ENCODE peak calls at places on chromosome 15, in eight cellular contexts. One of them, this sample, is unnamed.

GRCh38 chr15:81358248-81358647 is 15.8 kb downstream of the TMC3 start:
- DNase-seq in spleen: no peak
- DNase-seq in suprapubic skin: no peak
- DNase-seq in body of pancreas: no peak
- DNase-seq in HCT116: no peak
- DNase-seq in upper lobe of left lung: no peak
- DNase-seq in K562: no peak
- DNase-seq in endothelial cell of umbilical vein: no peak
- DNase-seq in this sample: no peak

GRCh38 chr15:101450561-101451145 is 38.9 kb downstream of the PCSK6 start:
- DNase-seq in K562: no peak
- DNase-seq in spleen: peak; percentile 59
- DNase-seq in upper lobe of left lung: no peak
- DNase-seq in HCT116: no peak
- DNase-seq in body of pancreas: no peak
- DNase-seq in suprapubic skin: peak; percentile 70
- DNase-seq in endothelial cell of umbilical vein: no peak
- DNase-seq in this sample: no peak

GRCh38 chr15:78881681-78882080 is 9.0 kb downstream of the MORF4L1 start:
- DNase-seq in K562: no peak
- DNase-seq in spleen: no peak
- DNase-seq in HCT116: no peak
- DNase-seq in upper lobe of left lung: no peak
- DNase-seq in suprapubic skin: no peak
- DNase-seq in body of pancreas: no peak
- DNase-seq in endothelial cell of umbilical vein: no peak
- DNase-seq in this sample: no peak

GRCh38 chr15:23912191-23912590 is 225.1 kb upstream of the NDN start:
- DNase-seq in suprapubic skin: no peak
- DNase-seq in endothelial cell of umbilical vein: no peak
- DNase-seq in HCT116: no peak
- DNase-seq in K562: no peak
- DNase-seq in body of pancreas: peak; percentile 57
- DNase-seq in spleen: no peak
- DNase-seq in upper lobe of left lung: peak; percentile 44
- DNase-seq in this sample: no peak

GRCh38 chr15:99239545-99240198 is 9.7 kb downstream of the TTC23 start:
- DNase-seq in body of pancreas: no peak
- DNase-seq in HCT116: no peak
- DNase-seq in K562: no peak
- DNase-seq in upper lobe of left lung: no peak
- DNase-seq in endothelial cell of umbilical vein: peak; percentile 10
- DNase-seq in spleen: no peak
- DNase-seq in suprapubic skin: no peak
- DNase-seq in this sample: no peak

GRCh38 chr15:26013946-26014345 is 150.8 kb upstream of the ATP10A start:
- DNase-seq in K562: no peak
- DNase-seq in upper lobe of left lung: no peak
- DNase-seq in HCT116: no peak
- DNase-seq in spleen: no peak
- DNase-seq in endothelial cell of umbilical vein: no peak
- DNase-seq in body of pancreas: no peak
- DNase-seq in suprapubic skin: no peak
- DNase-seq in this sample: no peak

GRCh38 chr15:63492541-63493077 is 11.8 kb upstream of the USP3 start:
- DNase-seq in endothelial cell of umbilical vein: no peak
- DNase-seq in upper lobe of left lung: no peak
- DNase-seq in K562: no peak
- DNase-seq in body of pancreas: no peak
- DNase-seq in HCT116: no peak
- DNase-seq in spleen: no peak
- DNase-seq in suprapubic skin: no peak
- DNase-seq in this sample: no peak

GRCh38 chr15:80384442-80384841 is 19.7 kb upstream of the ARNT2 start:
- DNase-seq in suprapubic skin: no peak
- DNase-seq in HCT116: no peak
- DNase-seq in K562: no peak
- DNase-seq in endothelial cell of umbilical vein: no peak
- DNase-seq in upper lobe of left lung: no peak
- DNase-seq in spleen: no peak
- DNase-seq in body of pancreas: no peak
- DNase-seq in this sample: no peak

GRCh38 chr15:71390101-71390500 is 274.8 kb downstream of the THSD4 start:
- DNase-seq in K562: no peak
- DNase-seq in HCT116: no peak
- DNase-seq in upper lobe of left lung: no peak
- DNase-seq in suprapubic skin: no peak
- DNase-seq in endothelial cell of umbilical vein: no peak
- DNase-seq in spleen: no peak
- DNase-seq in body of pancreas: no peak
- DNase-seq in this sample: no peak

GRCh38 chr15:73885954-73886700 is 12.8 kb downstream of the TBC1D21 start:
- DNase-seq in spleen: no peak
- DNase-seq in HCT116: no peak
- DNase-seq in endothelial cell of umbilical vein: no peak
- DNase-seq in K562: no peak
- DNase-seq in suprapubic skin: peak; percentile 34
- DNase-seq in body of pancreas: no peak
- DNase-seq in upper lobe of left lung: no peak
- DNase-seq in this sample: no peak

GRCh38 chr15:96053039-96054021 is 277.2 kb upstream of the NR2F2 start:
- DNase-seq in endothelial cell of umbilical vein: peak; percentile 47
- DNase-seq in HCT116: peak; percentile 16
- DNase-seq in suprapubic skin: no peak
- DNase-seq in spleen: peak; percentile 78
- DNase-seq in upper lobe of left lung: peak; percentile 92
- DNase-seq in K562: peak; percentile 82
- DNase-seq in body of pancreas: peak; percentile 68
- DNase-seq in this sample: peak; percentile 77

GRCh38 chr15:75775296-75776074 is 62.8 kb upstream of the CSPG4 start:
- DNase-seq in spleen: peak; percentile 54
- DNase-seq in body of pancreas: no peak
- DNase-seq in endothelial cell of umbilical vein: no peak
- DNase-seq in upper lobe of left lung: no peak
- DNase-seq in HCT116: peak; percentile 55
- DNase-seq in suprapubic skin: no peak
- DNase-seq in K562: peak; percentile 82
- DNase-seq in this sample: no peak

GRCh38 chr15:101024111-101024695 is 105.0 kb downstream of the LRRK1 start:
- DNase-seq in HCT116: no peak
- DNase-seq in spleen: peak; percentile 45
- DNase-seq in suprapubic skin: peak; percentile 55
- DNase-seq in K562: no peak
- DNase-seq in endothelial cell of umbilical vein: no peak
- DNase-seq in body of pancreas: no peak
- DNase-seq in upper lobe of left lung: no peak
- DNase-seq in this sample: no peak

GRCh38 chr15:74208901-74209559 is 6.4 kb upstream of the STRA6 start:
- DNase-seq in upper lobe of left lung: no peak
- DNase-seq in body of pancreas: no peak
- DNase-seq in spleen: no peak
- DNase-seq in endothelial cell of umbilical vein: no peak
- DNase-seq in suprapubic skin: no peak
- DNase-seq in HCT116: no peak
- DNase-seq in K562: peak; percentile 50
- DNase-seq in this sample: no peak

GRCh38 chr15:41506796-41507341 is 6.8 kb downstream of the LTK start:
- DNase-seq in body of pancreas: no peak
- DNase-seq in K562: no peak
- DNase-seq in HCT116: no peak
- DNase-seq in spleen: no peak
- DNase-seq in endothelial cell of umbilical vein: no peak
- DNase-seq in upper lobe of left lung: no peak
- DNase-seq in suprapubic skin: no peak
- DNase-seq in this sample: no peak

GRCh38 chr15:41511331-41512077 is 2.1 kb downstream of the LTK start:
- DNase-seq in endothelial cell of umbilical vein: no peak
- DNase-seq in K562: no peak
- DNase-seq in HCT116: no peak
- DNase-seq in body of pancreas: peak; percentile 41
- DNase-seq in spleen: no peak
- DNase-seq in upper lobe of left lung: peak; percentile 85
- DNase-seq in suprapubic skin: no peak
- DNase-seq in this sample: no peak

GRCh38 chr15:41510728-41511127 is 2.9 kb downstream of the LTK start:
- DNase-seq in endothelial cell of umbilical vein: no peak
- DNase-seq in spleen: no peak
- DNase-seq in HCT116: no peak
- DNase-seq in suprapubic skin: no peak
- DNase-seq in K562: no peak
- DNase-seq in upper lobe of left lung: no peak
- DNase-seq in body of pancreas: no peak
- DNase-seq in this sample: no peak

GRCh38 chr15:41504751-41505492 is 8.7 kb downstream of the LTK start:
- DNase-seq in spleen: no peak
- DNase-seq in body of pancreas: no peak
- DNase-seq in K562: no peak
- DNase-seq in endothelial cell of umbilical vein: no peak
- DNase-seq in suprapubic skin: no peak
- DNase-seq in HCT116: no peak
- DNase-seq in upper lobe of left lung: no peak
- DNase-seq in this sample: no peak

DNA sequence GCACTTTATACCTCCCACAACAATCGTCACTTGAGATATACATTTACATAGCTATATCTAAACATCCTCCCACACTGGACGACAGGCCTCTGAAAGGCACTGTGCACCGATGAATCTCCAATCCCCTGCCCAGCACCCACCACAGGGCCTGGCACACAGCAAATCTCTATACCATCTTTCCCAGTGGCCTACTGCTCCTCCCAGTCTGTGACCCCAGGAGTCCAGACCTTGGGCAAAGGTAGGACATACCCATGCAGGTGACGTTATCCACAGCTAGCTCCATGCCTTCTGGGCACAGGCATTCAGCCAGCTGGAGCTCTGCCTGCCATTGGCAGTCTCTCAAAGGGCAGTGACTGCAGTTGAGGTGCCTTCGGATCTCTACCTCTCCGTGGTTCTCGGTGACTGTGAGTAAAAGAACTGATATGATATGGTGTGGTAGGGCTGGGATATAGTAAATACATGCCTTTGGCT is 5.8 kb downstream of the LTK start:
- DNase-seq in suprapubic skin: no peak
- DNase-seq in K562: no peak
- DNase-seq in spleen: no peak
- DNase-seq in endothelial cell of umbilical vein: no peak
- DNase-seq in HCT116: no peak
- DNase-seq in body of pancreas: peak; percentile 95
- DNase-seq in upper lobe of left lung: no peak
- DNase-seq in this sample: no peak
- H3K4me1 ChIP-seq in suprapubic skin: peaks cover 32% of the 10 kb centered on the region
- H3K4me1 ChIP-seq in K562: no peaks in the 10 kb centered on the region
- H3K4me1 ChIP-seq in spleen: peaks cover 18% of the 10 kb centered on the region
- H3K4me1 ChIP-seq in endothelial cell of umbilical vein: peaks cover 2% of the 10 kb centered on the region
- H3K4me1 ChIP-seq in HCT116: peaks cover 17% of the 10 kb centered on the region
- H3K4me1 ChIP-seq in body of pancreas: peaks cover 28% of the 10 kb centered on the region
- H3K4me1 ChIP-seq in upper lobe of left lung: peaks cover 25% of the 10 kb centered on the region
- H3K4me1 ChIP-seq in this sample: peaks cover 9% of the 10 kb centered on the region

DNA sequence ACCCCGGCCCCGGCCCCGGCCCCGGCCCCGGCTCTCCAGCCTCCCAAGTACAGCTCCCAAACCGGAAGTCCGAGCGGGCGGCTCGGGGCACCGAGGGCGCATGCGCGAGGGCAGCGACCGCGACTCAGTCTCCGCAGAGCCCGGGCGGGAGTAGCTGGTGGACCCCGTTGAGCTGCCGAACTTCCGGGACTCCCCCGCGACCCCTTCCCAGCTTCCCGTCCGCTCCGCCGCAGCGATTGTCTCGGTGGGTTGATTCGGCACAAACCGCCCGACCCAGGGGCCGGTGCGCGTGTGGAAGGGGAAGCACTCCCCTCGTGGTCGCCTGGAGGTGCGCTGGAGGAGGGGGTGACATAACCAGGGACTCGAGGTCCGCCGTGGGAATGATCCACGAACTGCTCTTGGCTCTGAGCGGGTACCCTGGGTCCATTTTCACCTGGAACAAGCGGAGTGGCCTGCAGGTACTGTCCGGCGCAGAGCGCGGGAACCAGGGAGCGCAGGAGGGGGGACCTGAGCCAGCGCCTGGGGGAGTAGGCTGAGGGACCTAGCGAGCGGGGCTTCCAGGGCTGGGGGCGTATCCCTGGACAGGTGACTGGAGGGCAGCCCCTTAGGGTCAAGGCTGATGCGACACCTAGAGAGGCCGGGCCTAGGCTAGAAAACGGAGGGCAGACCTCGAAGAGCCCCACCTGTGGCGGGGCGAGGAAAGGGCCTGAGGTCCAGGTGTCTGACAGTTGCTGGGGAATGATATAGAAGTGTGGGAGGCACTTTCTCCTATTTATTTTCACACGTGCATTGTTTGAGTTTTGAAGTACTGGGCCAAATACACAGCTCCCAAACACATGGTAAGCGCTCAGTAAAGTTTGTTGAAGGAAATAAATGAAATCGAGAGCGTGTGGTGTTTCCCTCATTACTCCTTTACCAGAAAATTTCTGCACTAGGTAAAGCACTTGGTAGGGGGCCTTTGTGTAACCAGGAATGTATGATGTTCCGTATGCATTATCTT is at the start of the genes TUBGCP4 and ZSCAN29:
- DNase-seq in endothelial cell of umbilical vein: peak; percentile 81
- DNase-seq in upper lobe of left lung: peak; percentile 97
- DNase-seq in HCT116: peak; percentile 39
- DNase-seq in K562: peak; percentile 91
- DNase-seq in spleen: peak; percentile 96
- DNase-seq in body of pancreas: peak; percentile 79
- DNase-seq in suprapubic skin: peak; percentile 89
- DNase-seq in this sample: peak; percentile 77
- TF ChIP-seq POLR2A in endothelial cell of umbilical vein: peak; percentile 40
- TF ChIP-seq POLR2A in upper lobe of left lung: no peak
- TF ChIP-seq POLR2A in HCT116: peak; percentile 49
- TF ChIP-seq POLR2A in K562: peak; percentile 90
- TF ChIP-seq POLR2A in spleen: no peak
- TF ChIP-seq POLR2A in body of pancreas: peak; percentile 16
- TF ChIP-seq POLR2A in suprapubic skin: no peak
- TF ChIP-seq POLR2A in this sample: peak; percentile 40

DNA sequence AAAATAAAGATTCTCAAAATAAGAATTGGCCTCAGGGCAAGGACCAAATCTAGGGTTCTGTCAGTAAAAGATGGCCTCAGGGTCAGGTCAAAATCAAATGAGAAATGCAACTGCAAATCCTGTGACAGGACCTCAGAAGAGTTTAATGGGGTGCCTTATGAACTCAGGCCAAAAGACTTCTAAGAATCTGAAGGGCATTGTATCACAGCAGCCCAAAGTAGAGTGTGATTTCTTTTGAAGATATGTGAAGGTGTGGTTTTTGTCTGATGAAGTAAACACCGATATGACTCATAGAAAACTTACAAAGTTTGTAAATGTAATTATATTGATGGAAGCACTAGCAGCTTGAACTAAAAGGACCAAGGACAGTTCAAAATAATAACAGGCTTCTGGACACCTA is 966.1 kb downstream of the AGBL1 start:
- DNase-seq in HCT116: no peak
- DNase-seq in suprapubic skin: no peak
- DNase-seq in endothelial cell of umbilical vein: no peak
- DNase-seq in spleen: no peak
- DNase-seq in K562: no peak
- DNase-seq in body of pancreas: no peak
- DNase-seq in upper lobe of left lung: no peak
- DNase-seq in this sample: no peak
- H3K27ac ChIP-seq in HCT116: no peak overlapping the region
- H3K27ac ChIP-seq in suprapubic skin: no peak overlapping the region
- H3K27ac ChIP-seq in endothelial cell of umbilical vein: no peak overlapping the region
- H3K27ac ChIP-seq in spleen: no peak overlapping the region
- H3K27ac ChIP-seq in K562: no peak overlapping the region
- H3K27ac ChIP-seq in body of pancreas: no peak overlapping the region
- H3K27ac ChIP-seq in upper lobe of left lung: no peak overlapping the region
- H3K27ac ChIP-seq in this sample: no peak overlapping the region

GRCh38 chr15:41505776-41506175 is 7.9 kb downstream of the LTK start:
- DNase-seq in spleen: no peak
- DNase-seq in upper lobe of left lung: no peak
- DNase-seq in suprapubic skin: no peak
- DNase-seq in body of pancreas: no peak
- DNase-seq in HCT116: no peak
- DNase-seq in endothelial cell of umbilical vein: no peak
- DNase-seq in K562: no peak
- DNase-seq in this sample: no peak
- H3K4me1 ChIP-seq in spleen: peaks cover 20% of the 10 kb centered on the region
- H3K4me1 ChIP-seq in upper lobe of left lung: peaks cover 24% of the 10 kb centered on the region
- H3K4me1 ChIP-seq in suprapubic skin: peaks cover 32% of the 10 kb centered on the region
- H3K4me1 ChIP-seq in body of pancreas: peaks cover 10% of the 10 kb centered on the region
- H3K4me1 ChIP-seq in HCT116: peaks cover 13% of the 10 kb centered on the region
- H3K4me1 ChIP-seq in endothelial cell of umbilical vein: peaks cover 15% of the 10 kb centered on the region
- H3K4me1 ChIP-seq in K562: no peaks in the 10 kb centered on the region
- H3K4me1 ChIP-seq in this sample: peaks cover 10% of the 10 kb centered on the region